ENCODE peak calls at places on chromosomes 3 and 15, in eight cellular contexts. One of them, this sample, is unnamed.

GRCh38 chr3:11290743-11291680 is 18.8 kb downstream of the ATG7 start:
- DNase-seq in activated effector memory CD4-positive, alpha-beta T cell treated with Interleukin-2 at 50 U/mL for 16 hours: peak
- DNase-seq in T-cell: peak
- DNase-seq in RWPE1: no peak
- DNase-seq in fibroblast of lung: peak
- DNase-seq in activated T-helper 1 cell treated with anti-CD3 and anti-CD28 coated beads, Interleukin-2, amount 50 U/mL, for 16 hours: no peak
- DNase-seq in type B pancreatic cell: no peak
- DNase-seq in H9: no peak
- DNase-seq in this sample: no peak

GRCh38 chr3:150183619-150184425 is 213.1 kb upstream of the PFN2 start:
- DNase-seq in activated effector memory CD4-positive, alpha-beta T cell treated with Interleukin-2 at 50 U/mL for 16 hours: peak
- DNase-seq in T-cell: peak
- DNase-seq in RWPE1: peak
- DNase-seq in fibroblast of lung: peak
- DNase-seq in activated T-helper 1 cell treated with anti-CD3 and anti-CD28 coated beads, Interleukin-2, amount 50 U/mL, for 16 hours: peak
- DNase-seq in type B pancreatic cell: peak
- DNase-seq in H9: peak
- DNase-seq in this sample: peak

GRCh38 chr15:67185051-67185450 is 69.4 kb downstream of the AAGAB start:
- DNase-seq in activated effector memory CD4-positive, alpha-beta T cell treated with Interleukin-2 at 50 U/mL for 16 hours: no peak
- DNase-seq in T-cell: no peak
- DNase-seq in RWPE1: no peak
- DNase-seq in fibroblast of lung: no peak
- DNase-seq in activated T-helper 1 cell treated with anti-CD3 and anti-CD28 coated beads, Interleukin-2, amount 50 U/mL, for 16 hours: no peak
- DNase-seq in type B pancreatic cell: no peak
- DNase-seq in H9: no peak
- DNase-seq in this sample: no peak

GRCh38 chr3:124409650-124410275 is 320.5 kb upstream of the UMPS start:
- DNase-seq in activated effector memory CD4-positive, alpha-beta T cell treated with Interleukin-2 at 50 U/mL for 16 hours: no peak
- DNase-seq in T-cell: no peak
- DNase-seq in RWPE1: peak
- DNase-seq in fibroblast of lung: peak
- DNase-seq in activated T-helper 1 cell treated with anti-CD3 and anti-CD28 coated beads, Interleukin-2, amount 50 U/mL, for 16 hours: no peak
- DNase-seq in type B pancreatic cell: no peak
- DNase-seq in H9: no peak
- DNase-seq in this sample: no peak

GRCh38 chr3:117433439-117433838 is 723.9 kb downstream of the TUSC7 start:
- DNase-seq in activated effector memory CD4-positive, alpha-beta T cell treated with Interleukin-2 at 50 U/mL for 16 hours: no peak
- DNase-seq in T-cell: no peak
- DNase-seq in RWPE1: no peak
- DNase-seq in fibroblast of lung: no peak
- DNase-seq in activated T-helper 1 cell treated with anti-CD3 and anti-CD28 coated beads, Interleukin-2, amount 50 U/mL, for 16 hours: no peak
- DNase-seq in type B pancreatic cell: no peak
- DNase-seq in H9: no peak
- DNase-seq in this sample: no peak

GRCh38 chr15:80587816-80588456 is 107.2 kb upstream of the ABHD17C start:
- DNase-seq in activated effector memory CD4-positive, alpha-beta T cell treated with Interleukin-2 at 50 U/mL for 16 hours: no peak
- DNase-seq in T-cell: no peak
- DNase-seq in RWPE1: no peak
- DNase-seq in fibroblast of lung: peak
- DNase-seq in activated T-helper 1 cell treated with anti-CD3 and anti-CD28 coated beads, Interleukin-2, amount 50 U/mL, for 16 hours: no peak
- DNase-seq in type B pancreatic cell: no peak
- DNase-seq in H9: peak
- DNase-seq in this sample: no peak

GRCh38 chr3:73622135-73622534 is 2.6 kb downstream of the PDZRN3 start:
- DNase-seq in activated effector memory CD4-positive, alpha-beta T cell treated with Interleukin-2 at 50 U/mL for 16 hours: no peak
- DNase-seq in T-cell: no peak
- DNase-seq in RWPE1: no peak
- DNase-seq in fibroblast of lung: peak
- DNase-seq in activated T-helper 1 cell treated with anti-CD3 and anti-CD28 coated beads, Interleukin-2, amount 50 U/mL, for 16 hours: no peak
- DNase-seq in type B pancreatic cell: no peak
- DNase-seq in H9: peak
- DNase-seq in this sample: peak

GRCh38 chr15:63331456-63331855 is 50.2 kb downstream of the CA12 start:
- DNase-seq in activated effector memory CD4-positive, alpha-beta T cell treated with Interleukin-2 at 50 U/mL for 16 hours: no peak
- DNase-seq in T-cell: no peak
- DNase-seq in RWPE1: peak
- DNase-seq in fibroblast of lung: no peak
- DNase-seq in activated T-helper 1 cell treated with anti-CD3 and anti-CD28 coated beads, Interleukin-2, amount 50 U/mL, for 16 hours: no peak
- DNase-seq in type B pancreatic cell: no peak
- DNase-seq in H9: no peak
- DNase-seq in this sample: no peak

GRCh38 chr3:142577701-142578308 is 728 bp downstream of the ATR start:
- DNase-seq in activated effector memory CD4-positive, alpha-beta T cell treated with Interleukin-2 at 50 U/mL for 16 hours: no peak
- DNase-seq in T-cell: no peak
- DNase-seq in RWPE1: no peak
- DNase-seq in fibroblast of lung: peak
- DNase-seq in activated T-helper 1 cell treated with anti-CD3 and anti-CD28 coated beads, Interleukin-2, amount 50 U/mL, for 16 hours: no peak
- DNase-seq in type B pancreatic cell: no peak
- DNase-seq in H9: no peak
- DNase-seq in this sample: no peak

GRCh38 chr3:111851511-111851954 is 7.5 kb upstream of the PHLDB2 start:
- DNase-seq in activated effector memory CD4-positive, alpha-beta T cell treated with Interleukin-2 at 50 U/mL for 16 hours: no peak
- DNase-seq in T-cell: no peak
- DNase-seq in RWPE1: peak
- DNase-seq in fibroblast of lung: peak
- DNase-seq in activated T-helper 1 cell treated with anti-CD3 and anti-CD28 coated beads, Interleukin-2, amount 50 U/mL, for 16 hours: no peak
- DNase-seq in type B pancreatic cell: no peak
- DNase-seq in H9: no peak
- DNase-seq in this sample: peak

GRCh38 chr3:169041677-169042171 is 621.8 kb downstream of the MECOM start:
- DNase-seq in activated effector memory CD4-positive, alpha-beta T cell treated with Interleukin-2 at 50 U/mL for 16 hours: no peak
- DNase-seq in T-cell: no peak
- DNase-seq in RWPE1: peak
- DNase-seq in fibroblast of lung: peak
- DNase-seq in activated T-helper 1 cell treated with anti-CD3 and anti-CD28 coated beads, Interleukin-2, amount 50 U/mL, for 16 hours: no peak
- DNase-seq in type B pancreatic cell: no peak
- DNase-seq in H9: no peak
- DNase-seq in this sample: no peak

GRCh38 chr15:67833504-67834248 is 6.2 kb downstream of the RNU6-1 start:
- DNase-seq in activated effector memory CD4-positive, alpha-beta T cell treated with Interleukin-2 at 50 U/mL for 16 hours: no peak
- DNase-seq in T-cell: peak
- DNase-seq in RWPE1: peak
- DNase-seq in fibroblast of lung: no peak
- DNase-seq in activated T-helper 1 cell treated with anti-CD3 and anti-CD28 coated beads, Interleukin-2, amount 50 U/mL, for 16 hours: no peak
- DNase-seq in type B pancreatic cell: no peak
- DNase-seq in H9: peak
- DNase-seq in this sample: no peak

GRCh38 chr15:101646652-101647051 is 5.5 kb downstream of the TM2D3 start:
- DNase-seq in activated effector memory CD4-positive, alpha-beta T cell treated with Interleukin-2 at 50 U/mL for 16 hours: no peak
- DNase-seq in T-cell: no peak
- DNase-seq in RWPE1: no peak
- DNase-seq in fibroblast of lung: no peak
- DNase-seq in activated T-helper 1 cell treated with anti-CD3 and anti-CD28 coated beads, Interleukin-2, amount 50 U/mL, for 16 hours: no peak
- DNase-seq in type B pancreatic cell: no peak
- DNase-seq in H9: no peak
- DNase-seq in this sample: no peak

GRCh38 chr3:173891272-173892100 is 493.9 kb downstream of the NLGN1 start:
- DNase-seq in activated effector memory CD4-positive, alpha-beta T cell treated with Interleukin-2 at 50 U/mL for 16 hours: no peak
- DNase-seq in T-cell: no peak
- DNase-seq in RWPE1: no peak
- DNase-seq in fibroblast of lung: no peak
- DNase-seq in activated T-helper 1 cell treated with anti-CD3 and anti-CD28 coated beads, Interleukin-2, amount 50 U/mL, for 16 hours: no peak
- DNase-seq in type B pancreatic cell: no peak
- DNase-seq in H9: no peak
- DNase-seq in this sample: no peak

GRCh38 chr15:62934236-62934971 is 108.1 kb upstream of the TPM1 start:
- DNase-seq in activated effector memory CD4-positive, alpha-beta T cell treated with Interleukin-2 at 50 U/mL for 16 hours: no peak
- DNase-seq in T-cell: no peak
- DNase-seq in RWPE1: no peak
- DNase-seq in fibroblast of lung: no peak
- DNase-seq in activated T-helper 1 cell treated with anti-CD3 and anti-CD28 coated beads, Interleukin-2, amount 50 U/mL, for 16 hours: no peak
- DNase-seq in type B pancreatic cell: no peak
- DNase-seq in H9: no peak
- DNase-seq in this sample: no peak

GRCh38 chr15:80934761-80935221 is 54.8 kb downstream of the MESD start:
- DNase-seq in activated effector memory CD4-positive, alpha-beta T cell treated with Interleukin-2 at 50 U/mL for 16 hours: no peak
- DNase-seq in T-cell: no peak
- DNase-seq in RWPE1: no peak
- DNase-seq in fibroblast of lung: peak
- DNase-seq in activated T-helper 1 cell treated with anti-CD3 and anti-CD28 coated beads, Interleukin-2, amount 50 U/mL, for 16 hours: no peak
- DNase-seq in type B pancreatic cell: no peak
- DNase-seq in H9: peak
- DNase-seq in this sample: no peak

GRCh38 chr15:61459785-61460707 is 230.9 kb upstream of the RORA start:
- DNase-seq in activated effector memory CD4-positive, alpha-beta T cell treated with Interleukin-2 at 50 U/mL for 16 hours: no peak
- DNase-seq in T-cell: no peak
- DNase-seq in RWPE1: peak
- DNase-seq in fibroblast of lung: peak
- DNase-seq in activated T-helper 1 cell treated with anti-CD3 and anti-CD28 coated beads, Interleukin-2, amount 50 U/mL, for 16 hours: no peak
- DNase-seq in type B pancreatic cell: no peak
- DNase-seq in H9: no peak
- DNase-seq in this sample: no peak

GRCh38 chr3:134651347-134652041 is 672 bp upstream of the KY start:
- DNase-seq in activated effector memory CD4-positive, alpha-beta T cell treated with Interleukin-2 at 50 U/mL for 16 hours: no peak
- DNase-seq in T-cell: no peak
- DNase-seq in RWPE1: no peak
- DNase-seq in fibroblast of lung: no peak
- DNase-seq in activated T-helper 1 cell treated with anti-CD3 and anti-CD28 coated beads, Interleukin-2, amount 50 U/mL, for 16 hours: no peak
- DNase-seq in type B pancreatic cell: no peak
- DNase-seq in H9: no peak
- DNase-seq in this sample: peak

GRCh38 chr3:190306513-190307163 is 15.6 kb downstream of the CLDN1 start:
- DNase-seq in activated effector memory CD4-positive, alpha-beta T cell treated with Interleukin-2 at 50 U/mL for 16 hours: no peak
- DNase-seq in T-cell: no peak
- DNase-seq in RWPE1: no peak
- DNase-seq in fibroblast of lung: peak
- DNase-seq in activated T-helper 1 cell treated with anti-CD3 and anti-CD28 coated beads, Interleukin-2, amount 50 U/mL, for 16 hours: no peak
- DNase-seq in type B pancreatic cell: no peak
- DNase-seq in H9: no peak
- DNase-seq in this sample: peak

GRCh38 chr15:92663250-92663951 is 7.8 kb upstream of the FAM174B start:
- DNase-seq in activated effector memory CD4-positive, alpha-beta T cell treated with Interleukin-2 at 50 U/mL for 16 hours: no peak
- DNase-seq in T-cell: no peak
- DNase-seq in RWPE1: no peak
- DNase-seq in fibroblast of lung: no peak
- DNase-seq in activated T-helper 1 cell treated with anti-CD3 and anti-CD28 coated beads, Interleukin-2, amount 50 U/mL, for 16 hours: no peak
- DNase-seq in type B pancreatic cell: no peak
- DNase-seq in H9: no peak
- DNase-seq in this sample: no peak

GRCh38 chr3:23209103-23209502 is 6.0 kb downstream of the UBE2E2 start:
- DNase-seq in activated effector memory CD4-positive, alpha-beta T cell treated with Interleukin-2 at 50 U/mL for 16 hours: no peak
- DNase-seq in T-cell: no peak
- DNase-seq in RWPE1: no peak
- DNase-seq in fibroblast of lung: no peak
- DNase-seq in activated T-helper 1 cell treated with anti-CD3 and anti-CD28 coated beads, Interleukin-2, amount 50 U/mL, for 16 hours: no peak
- DNase-seq in type B pancreatic cell: no peak
- DNase-seq in H9: no peak
- DNase-seq in this sample: no peak

GRCh38 chr3:151675858-151676615 is 57.7 kb upstream of the AADACL2 start:
- DNase-seq in activated effector memory CD4-positive, alpha-beta T cell treated with Interleukin-2 at 50 U/mL for 16 hours: no peak
- DNase-seq in T-cell: no peak
- DNase-seq in RWPE1: no peak
- DNase-seq in fibroblast of lung: no peak
- DNase-seq in activated T-helper 1 cell treated with anti-CD3 and anti-CD28 coated beads, Interleukin-2, amount 50 U/mL, for 16 hours: no peak
- DNase-seq in type B pancreatic cell: no peak
- DNase-seq in H9: no peak
- DNase-seq in this sample: no peak

GRCh38 chr3:179464296-179465092 is 13.2 kb upstream of the GNB4 start:
- DNase-seq in activated effector memory CD4-positive, alpha-beta T cell treated with Interleukin-2 at 50 U/mL for 16 hours: no peak
- DNase-seq in T-cell: no peak
- DNase-seq in RWPE1: no peak
- DNase-seq in fibroblast of lung: no peak
- DNase-seq in activated T-helper 1 cell treated with anti-CD3 and anti-CD28 coated beads, Interleukin-2, amount 50 U/mL, for 16 hours: no peak
- DNase-seq in type B pancreatic cell: no peak
- DNase-seq in H9: no peak
- DNase-seq in this sample: no peak

GRCh38 chr15:41513282-41514227 is at the start of gene LTK:
- DNase-seq in activated effector memory CD4-positive, alpha-beta T cell treated with Interleukin-2 at 50 U/mL for 16 hours: no peak
- DNase-seq in T-cell: peak
- DNase-seq in RWPE1: no peak
- DNase-seq in fibroblast of lung: no peak
- DNase-seq in activated T-helper 1 cell treated with anti-CD3 and anti-CD28 coated beads, Interleukin-2, amount 50 U/mL, for 16 hours: no peak
- DNase-seq in type B pancreatic cell: no peak
- DNase-seq in H9: peak
- DNase-seq in this sample: peak

GRCh38 chr3:140753865-140754754 is 76.2 kb downstream of the TRIM42 start:
- DNase-seq in activated effector memory CD4-positive, alpha-beta T cell treated with Interleukin-2 at 50 U/mL for 16 hours: no peak
- DNase-seq in T-cell: no peak
- DNase-seq in RWPE1: no peak
- DNase-seq in fibroblast of lung: no peak
- DNase-seq in activated T-helper 1 cell treated with anti-CD3 and anti-CD28 coated beads, Interleukin-2, amount 50 U/mL, for 16 hours: no peak
- DNase-seq in type B pancreatic cell: no peak
- DNase-seq in H9: no peak
- DNase-seq in this sample: no peak

GRCh38 chr3:72271215-72271614 is 486.3 kb upstream of the PROK2 start:
- DNase-seq in activated effector memory CD4-positive, alpha-beta T cell treated with Interleukin-2 at 50 U/mL for 16 hours: no peak
- DNase-seq in T-cell: no peak
- DNase-seq in RWPE1: no peak
- DNase-seq in fibroblast of lung: peak
- DNase-seq in activated T-helper 1 cell treated with anti-CD3 and anti-CD28 coated beads, Interleukin-2, amount 50 U/mL, for 16 hours: no peak
- DNase-seq in type B pancreatic cell: no peak
- DNase-seq in H9: no peak
- DNase-seq in this sample: peak

GRCh38 chr3:139198186-139198585 is 145.6 kb upstream of the MRPS22 start:
- DNase-seq in activated effector memory CD4-positive, alpha-beta T cell treated with Interleukin-2 at 50 U/mL for 16 hours: no peak
- DNase-seq in T-cell: no peak
- DNase-seq in RWPE1: no peak
- DNase-seq in fibroblast of lung: no peak
- DNase-seq in activated T-helper 1 cell treated with anti-CD3 and anti-CD28 coated beads, Interleukin-2, amount 50 U/mL, for 16 hours: no peak
- DNase-seq in type B pancreatic cell: no peak
- DNase-seq in H9: no peak
- DNase-seq in this sample: no peak